ENCODE peak calls at places on chromosomes 1 and 21, in four cellular contexts. One of them, this sample, is unnamed.

GRCh38 chr1:157034137-157034800 is 11.3 kb downstream of the ARHGEF11 start:
- DNase-seq in transverse colon: no peak
- DNase-seq in cardiac fibroblast: no peak
- DNase-seq in fibroblast of lung: peak
- DNase-seq in this sample: no peak

GRCh38 chr1:5982276-5982675 is 9.9 kb downstream of the NPHP4 start:
- DNase-seq in transverse colon: no peak
- DNase-seq in cardiac fibroblast: no peak
- DNase-seq in fibroblast of lung: no peak
- DNase-seq in this sample: no peak

GRCh38 chr1:154220970-154221814 is 437 bp downstream of the UBAP2L start:
- DNase-seq in transverse colon: peak
- DNase-seq in cardiac fibroblast: peak
- DNase-seq in fibroblast of lung: peak
- DNase-seq in this sample: peak

GRCh38 chr21:36171741-36172331 is 15.2 kb downstream of the DOP1B start:
- DNase-seq in transverse colon: no peak
- DNase-seq in cardiac fibroblast: no peak
- DNase-seq in fibroblast of lung: no peak
- DNase-seq in this sample: no peak

GRCh38 chr1:54421101-54421504 is 14.9 kb upstream of the SSBP3 start:
- DNase-seq in transverse colon: peak
- DNase-seq in cardiac fibroblast: no peak
- DNase-seq in fibroblast of lung: peak
- DNase-seq in this sample: no peak

GRCh38 chr1:236868625-236869467 is 73.8 kb downstream of the MTR start:
- DNase-seq in transverse colon: peak
- DNase-seq in cardiac fibroblast: peak
- DNase-seq in fibroblast of lung: peak
- DNase-seq in this sample: peak

GRCh38 chr1:206839857-206840256 is 25.6 kb upstream of the IL20 start:
- DNase-seq in transverse colon: no peak
- DNase-seq in cardiac fibroblast: peak
- DNase-seq in fibroblast of lung: peak
- DNase-seq in this sample: peak

GRCh38 chr1:87495147-87495546 is 166.5 kb downstream of the LMO4 start:
- DNase-seq in transverse colon: no peak
- DNase-seq in cardiac fibroblast: no peak
- DNase-seq in fibroblast of lung: no peak
- DNase-seq in this sample: no peak

GRCh38 chr1:219422811-219423598 is 189.9 kb downstream of the ZC3H11B start:
- DNase-seq in transverse colon: no peak
- DNase-seq in cardiac fibroblast: no peak
- DNase-seq in fibroblast of lung: peak
- DNase-seq in this sample: no peak

GRCh38 chr1:235207202-235207565 is 46.1 kb upstream of the RBM34 start:
- DNase-seq in transverse colon: no peak
- DNase-seq in cardiac fibroblast: no peak
- DNase-seq in fibroblast of lung: peak
- DNase-seq in this sample: no peak

GRCh38 chr1:203091761-203092330 is 6.0 kb upstream of the MYOG start:
- DNase-seq in transverse colon: no peak
- DNase-seq in cardiac fibroblast: no peak
- DNase-seq in fibroblast of lung: no peak
- DNase-seq in this sample: no peak

GRCh38 chr1:9721606-9722377 is 70.3 kb downstream of the PIK3CD start:
- DNase-seq in transverse colon: peak
- DNase-seq in cardiac fibroblast: peak
- DNase-seq in fibroblast of lung: no peak
- DNase-seq in this sample: no peak

GRCh38 chr1:30232288-30232899 is 491.0 kb downstream of the MATN1 start:
- DNase-seq in transverse colon: no peak
- DNase-seq in cardiac fibroblast: no peak
- DNase-seq in fibroblast of lung: no peak
- DNase-seq in this sample: no peak

GRCh38 chr1:155082941-155083541 is 4.4 kb downstream of the EFNA3 start:
- DNase-seq in transverse colon: peak
- DNase-seq in cardiac fibroblast: no peak
- DNase-seq in fibroblast of lung: no peak
- DNase-seq in this sample: no peak

GRCh38 chr1:63878914-63879313 is 105.1 kb downstream of the ROR1 start:
- DNase-seq in transverse colon: no peak
- DNase-seq in cardiac fibroblast: no peak
- DNase-seq in fibroblast of lung: peak
- DNase-seq in this sample: peak

GRCh38 chr1:162690672-162691434 is 58.6 kb downstream of the DDR2 start:
- DNase-seq in transverse colon: peak
- DNase-seq in cardiac fibroblast: peak
- DNase-seq in fibroblast of lung: peak
- DNase-seq in this sample: peak

GRCh38 chr1:162688521-162688920 is 56.3 kb downstream of the DDR2 start:
- DNase-seq in transverse colon: peak
- DNase-seq in cardiac fibroblast: peak
- DNase-seq in fibroblast of lung: no peak
- DNase-seq in this sample: no peak

GRCh38 chr1:162691999-162692575 is 59.8 kb downstream of the DDR2 start:
- DNase-seq in transverse colon: no peak
- DNase-seq in cardiac fibroblast: no peak
- DNase-seq in fibroblast of lung: peak
- DNase-seq in this sample: no peak

GRCh38 chr1:162688931-162689330 is 56.7 kb downstream of the DDR2 start:
- DNase-seq in transverse colon: no peak
- DNase-seq in cardiac fibroblast: no peak
- DNase-seq in fibroblast of lung: no peak
- DNase-seq in this sample: no peak

GRCh38 chr1:162689745-162690671 is 57.7 kb downstream of the DDR2 start:
- DNase-seq in transverse colon: no peak
- DNase-seq in cardiac fibroblast: no peak
- DNase-seq in fibroblast of lung: peak
- DNase-seq in this sample: peak
- TF ChIP-seq CTCF in transverse colon: no peak
- TF ChIP-seq CTCF in cardiac fibroblast: no peak
- TF ChIP-seq CTCF in fibroblast of lung: no peak
- TF ChIP-seq CTCF in this sample: no peak

DNA sequence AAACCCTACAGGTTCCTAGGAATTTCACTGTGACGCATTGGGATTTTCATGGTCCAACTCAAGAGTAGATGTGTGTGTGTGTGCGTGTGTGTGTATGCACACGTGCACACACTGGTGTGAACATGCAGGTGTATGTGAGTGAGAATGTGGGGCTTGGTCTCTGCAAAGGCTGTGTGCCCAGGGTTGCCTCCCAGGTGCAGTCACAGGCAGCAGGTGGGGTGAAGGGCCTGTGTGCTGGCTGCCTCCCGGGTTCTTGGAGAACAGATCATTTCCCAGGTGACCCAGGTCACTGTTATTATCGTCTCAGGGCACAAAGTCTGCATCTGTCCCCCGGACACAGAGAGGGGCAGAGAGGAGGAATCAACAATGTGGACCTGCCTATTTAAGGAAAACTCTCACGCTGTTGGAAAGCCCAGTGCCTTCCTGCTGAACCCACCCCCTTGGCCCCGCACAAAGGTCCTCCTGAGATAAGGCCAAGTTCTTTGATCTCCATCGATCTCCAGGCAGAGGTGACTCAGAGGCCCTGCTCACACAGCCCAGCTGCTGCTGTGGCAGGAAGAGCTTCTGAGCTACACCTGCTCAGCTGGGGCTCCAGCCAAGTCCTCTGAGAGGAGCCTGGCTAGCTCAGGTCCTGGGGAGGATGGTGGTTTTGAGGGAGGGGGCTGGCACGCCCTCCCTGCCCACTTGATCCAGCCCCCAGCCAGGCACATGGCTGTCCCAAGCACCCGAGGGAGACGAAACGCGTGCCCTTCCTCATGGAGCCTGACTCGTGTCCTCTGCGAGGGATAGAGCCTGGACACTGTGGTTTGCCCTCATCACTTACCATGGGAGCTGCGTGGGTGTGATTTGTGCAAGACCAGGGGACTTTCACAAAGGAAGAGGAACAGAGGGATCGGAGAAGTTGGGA is 134.0 kb upstream of the ARHGEF16 start:
- DNase-seq in transverse colon: peak
- DNase-seq in cardiac fibroblast: no peak
- DNase-seq in fibroblast of lung: peak
- DNase-seq in this sample: no peak
- TF ChIP-seq CTCF in transverse colon: no peak
- TF ChIP-seq CTCF in cardiac fibroblast: no peak
- TF ChIP-seq CTCF in fibroblast of lung: no peak
- TF ChIP-seq CTCF in this sample: peak

GRCh38 chr1:24642481-24643361 is at the start of gene SRRM1:
- DNase-seq in transverse colon: peak
- DNase-seq in cardiac fibroblast: peak
- DNase-seq in fibroblast of lung: peak
- DNase-seq in this sample: peak
- TF ChIP-seq CTCF in transverse colon: no peak
- TF ChIP-seq CTCF in cardiac fibroblast: peak
- TF ChIP-seq CTCF in fibroblast of lung: no peak
- TF ChIP-seq CTCF in this sample: peak

GRCh38 chr1:38962560-38962959 is 20.9 kb upstream of the RHBDL2 start:
- DNase-seq in transverse colon: no peak
- DNase-seq in cardiac fibroblast: no peak
- DNase-seq in fibroblast of lung: peak
- DNase-seq in this sample: peak

GRCh38 chr1:38958967-38959366 is 17.3 kb upstream of the RHBDL2 start:
- DNase-seq in transverse colon: no peak
- DNase-seq in cardiac fibroblast: peak
- DNase-seq in fibroblast of lung: peak
- DNase-seq in this sample: peak

GRCh38 chr1:38962113-38962512 is 20.5 kb upstream of the RHBDL2 start:
- DNase-seq in transverse colon: no peak
- DNase-seq in cardiac fibroblast: peak
- DNase-seq in fibroblast of lung: peak
- DNase-seq in this sample: peak

GRCh38 chr1:38964140-38964548 is 22.5 kb upstream of the RHBDL2 start:
- DNase-seq in transverse colon: no peak
- DNase-seq in cardiac fibroblast: no peak
- DNase-seq in fibroblast of lung: no peak
- DNase-seq in this sample: no peak
- TF ChIP-seq CTCF in transverse colon: peak
- TF ChIP-seq CTCF in cardiac fibroblast: peak
- TF ChIP-seq CTCF in fibroblast of lung: no peak
- TF ChIP-seq CTCF in this sample: peak

DNA sequence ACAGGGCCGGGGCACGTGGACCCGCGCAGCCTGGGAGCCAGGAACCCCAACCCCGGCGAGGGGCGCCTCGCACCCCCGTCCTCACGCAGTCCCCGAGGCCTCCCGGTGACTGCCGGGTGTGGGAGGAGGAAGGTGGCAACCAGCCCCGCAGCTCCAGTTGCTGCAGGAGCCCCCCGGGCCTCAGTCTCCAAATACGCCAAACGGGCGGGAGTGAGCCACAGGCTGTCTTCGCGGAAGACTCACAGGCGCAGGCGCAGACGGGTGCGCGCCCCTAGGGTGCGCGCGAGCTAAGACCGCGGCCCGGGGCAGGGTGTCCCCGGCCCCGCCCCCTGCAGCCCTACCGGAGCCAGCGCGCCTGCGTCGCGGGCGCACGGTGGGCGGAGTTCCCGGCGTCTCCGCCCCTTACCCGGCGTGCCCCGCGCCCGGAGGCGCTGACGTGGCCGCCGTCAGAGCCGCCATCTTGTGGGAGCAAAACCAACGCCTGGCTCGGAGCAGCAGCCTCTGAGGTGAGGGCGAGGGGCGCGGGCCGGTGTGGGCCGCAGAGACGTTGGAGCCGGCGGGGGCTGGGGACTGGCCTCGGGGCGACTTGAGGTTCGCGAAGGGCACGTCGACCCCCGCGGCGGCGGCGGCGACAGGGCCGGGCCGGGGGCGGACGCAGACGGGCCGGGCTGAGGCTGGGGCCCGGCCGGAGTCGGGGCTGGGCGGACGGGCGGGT is at the start of gene ARF1:
- DNase-seq in transverse colon: peak
- DNase-seq in cardiac fibroblast: peak
- DNase-seq in fibroblast of lung: peak
- DNase-seq in this sample: peak
- TF ChIP-seq CTCF in transverse colon: peak
- TF ChIP-seq CTCF in cardiac fibroblast: no peak
- TF ChIP-seq CTCF in fibroblast of lung: no peak
- TF ChIP-seq CTCF in this sample: peak

DNA sequence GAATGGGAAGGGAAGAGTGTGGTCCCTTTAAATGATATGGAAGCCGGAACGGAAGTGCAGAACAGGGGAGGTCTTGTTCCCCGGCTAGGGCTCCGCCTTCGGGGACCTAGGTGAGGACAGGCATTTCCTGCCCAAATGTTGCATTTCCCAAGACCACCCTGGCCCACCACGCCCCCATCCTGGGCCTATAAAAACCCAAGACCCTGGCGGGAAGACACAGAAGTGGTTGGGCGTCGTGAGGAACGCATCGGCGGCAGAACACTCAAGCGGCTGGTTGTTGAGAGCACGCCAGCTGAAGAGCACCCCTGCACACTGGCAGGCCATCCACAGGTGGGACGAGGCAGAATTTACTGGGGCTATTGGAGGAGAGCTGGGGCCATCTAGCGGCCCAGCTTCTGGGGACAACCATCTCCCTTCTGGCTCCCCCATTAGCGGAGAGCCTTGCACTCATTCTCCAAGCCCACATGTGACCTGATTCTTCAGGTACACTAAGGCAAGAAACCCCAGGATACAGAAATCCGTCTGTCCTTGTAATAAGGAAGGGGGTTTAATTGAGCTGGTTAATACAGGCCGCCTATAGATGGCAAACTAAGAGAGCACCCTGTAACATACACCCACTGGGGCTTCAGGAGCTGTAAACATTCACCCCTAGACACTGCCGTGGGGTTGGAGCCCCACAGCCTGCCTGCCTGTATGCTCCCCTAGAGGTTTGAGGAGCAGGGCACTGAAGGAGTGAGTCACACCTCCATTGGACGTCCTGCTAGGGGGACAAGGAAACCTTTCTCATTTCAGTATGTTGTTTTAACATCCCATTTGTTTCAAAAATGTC is 1327.9 kb downstream of the BRINP3 start:
- DNase-seq in transverse colon: no peak
- DNase-seq in cardiac fibroblast: no peak
- DNase-seq in fibroblast of lung: no peak
- DNase-seq in this sample: no peak
- TF ChIP-seq CTCF in transverse colon: no peak
- TF ChIP-seq CTCF in cardiac fibroblast: no peak
- TF ChIP-seq CTCF in fibroblast of lung: no peak
- TF ChIP-seq CTCF in this sample: no peak

This sample was measured in HFFc6.